ENCODE peak calls at places on chromosomes 12 and 14, in four cellular contexts. M is NT2/D1, L is trophoblast cell, E is mesenchymal stem cell. C is an unnamed sample.

GRCh38 chr12:71415336-71416231 is 24.0 kb upstream of the LGR5 start:
- DNase-seq in M (peak; percentile 58), L (peak; percentile 88), E (peak; percentile 69), C (peak; percentile 89)

GRCh38 chr12:89253483-89253882 is 98.8 kb downstream of the DUSP6 start:
- DNase-seq in M (no peak), L (no peak), E (no peak), C (no peak)

GRCh38 chr14:67428501-67429031 is 16.6 kb upstream of the PLEK2 start:
- DNase-seq in M (no peak), L (peak; percentile 95), E (peak; percentile 57), C (peak; percentile 12)

GRCh38 chr14:93619176-93619793 is 169.0 kb downstream of the PRIMA1 start:
- DNase-seq in M (no peak), L (peak; percentile 70), E (peak; percentile 44), C (peak; percentile 58)

GRCh38 chr12:105978686-105979085 is 160.1 kb downstream of the NUAK1 start:
- DNase-seq in M (no peak), L (no peak), E (peak; percentile 43), C (no peak)

GRCh38 chr14:64757601-64758000 is 53.4 kb downstream of the PLEKHG3 start:
- DNase-seq in M (no peak), L (no peak), E (no peak), C (no peak)

GRCh38 chr12:63415357-63415756 is 252.9 kb downstream of the DPY19L2 start:
- DNase-seq in M (no peak), L (no peak), E (no peak), C (no peak)

GRCh38 chr12:9065607-9065856 is 50.2 kb downstream of the A2M start:
- DNase-seq in M (no peak), L (no peak), E (peak; percentile 2), C (no peak)

GRCh38 chr12:122018937-122019336 is 2.7 kb upstream of the BCL7A start:
- DNase-seq in M (no peak), L (no peak), E (no peak), C (no peak)

GRCh38 chr12:131085816-131086591 is 132.3 kb downstream of the ADGRD1 start:
- DNase-seq in M (no peak), L (no peak), E (no peak), C (no peak)

GRCh38 chr14:100658514-100658886 is 68.2 kb upstream of the DLK1 start:
- DNase-seq in M (no peak), L (no peak), E (no peak), C (no peak)

GRCh38 chr14:37668646-37669045 is 73.2 kb downstream of the TTC6 start:
- DNase-seq in M (no peak), L (peak; percentile 38), E (peak; percentile 93), C (peak; percentile 45)

GRCh38 chr12:105067511-105068031 is 16.7 kb downstream of the ALDH1L2 start:
- DNase-seq in M (no peak), L (no peak), E (no peak), C (peak; percentile 46)

GRCh38 chr14:53596845-53597525 is 359.6 kb downstream of the BMP4 start:
- DNase-seq in M (no peak), L (no peak), E (peak; percentile 40), C (no peak)

GRCh38 chr12:105214670-105215375 is 21.2 kb downstream of the APPL2 start:
- DNase-seq in M (no peak), L (peak; percentile 92), E (peak; percentile 46), C (peak; percentile 34)

GRCh38 chr12:46667547-46667946 is 158.2 kb downstream of the SLC38A4 start:
- DNase-seq in M (no peak), L (no peak), E (no peak), C (no peak)

GRCh38 chr12:56990648-56991318 is 15.6 kb downstream of the ZBTB39 start:
- DNase-seq in M (no peak), L (peak; percentile 69), E (no peak), C (no peak)

DNA sequence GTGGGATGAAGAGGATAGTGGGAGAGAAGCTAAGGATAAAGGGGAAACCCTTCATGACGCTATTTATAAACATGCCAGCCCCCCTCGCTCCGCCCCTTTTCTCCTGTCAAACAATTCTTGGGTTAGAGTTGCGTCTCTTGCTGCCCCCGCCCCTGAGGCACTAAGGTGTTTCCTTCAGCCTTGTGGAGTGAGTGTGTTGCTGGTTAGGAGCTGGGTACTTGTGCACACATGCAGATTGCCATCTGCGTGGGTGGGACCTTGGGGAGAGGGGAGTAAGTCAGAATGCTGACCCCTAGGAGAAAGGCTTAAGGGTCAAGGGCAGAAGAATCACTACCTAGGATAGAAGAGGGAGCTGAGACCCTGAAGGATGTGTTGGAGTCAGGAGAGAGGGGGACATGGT is 5.4 kb downstream of the FOXJ2 start:
- DNase-seq in M (no peak), L (no peak), E (no peak), C (no peak)
- H3K4me3 ChIP-seq in M (peak overlapping the region; percentile 29), L (no peak overlapping the region), E (no peak overlapping the region), C (no peak overlapping the region)

DNA sequence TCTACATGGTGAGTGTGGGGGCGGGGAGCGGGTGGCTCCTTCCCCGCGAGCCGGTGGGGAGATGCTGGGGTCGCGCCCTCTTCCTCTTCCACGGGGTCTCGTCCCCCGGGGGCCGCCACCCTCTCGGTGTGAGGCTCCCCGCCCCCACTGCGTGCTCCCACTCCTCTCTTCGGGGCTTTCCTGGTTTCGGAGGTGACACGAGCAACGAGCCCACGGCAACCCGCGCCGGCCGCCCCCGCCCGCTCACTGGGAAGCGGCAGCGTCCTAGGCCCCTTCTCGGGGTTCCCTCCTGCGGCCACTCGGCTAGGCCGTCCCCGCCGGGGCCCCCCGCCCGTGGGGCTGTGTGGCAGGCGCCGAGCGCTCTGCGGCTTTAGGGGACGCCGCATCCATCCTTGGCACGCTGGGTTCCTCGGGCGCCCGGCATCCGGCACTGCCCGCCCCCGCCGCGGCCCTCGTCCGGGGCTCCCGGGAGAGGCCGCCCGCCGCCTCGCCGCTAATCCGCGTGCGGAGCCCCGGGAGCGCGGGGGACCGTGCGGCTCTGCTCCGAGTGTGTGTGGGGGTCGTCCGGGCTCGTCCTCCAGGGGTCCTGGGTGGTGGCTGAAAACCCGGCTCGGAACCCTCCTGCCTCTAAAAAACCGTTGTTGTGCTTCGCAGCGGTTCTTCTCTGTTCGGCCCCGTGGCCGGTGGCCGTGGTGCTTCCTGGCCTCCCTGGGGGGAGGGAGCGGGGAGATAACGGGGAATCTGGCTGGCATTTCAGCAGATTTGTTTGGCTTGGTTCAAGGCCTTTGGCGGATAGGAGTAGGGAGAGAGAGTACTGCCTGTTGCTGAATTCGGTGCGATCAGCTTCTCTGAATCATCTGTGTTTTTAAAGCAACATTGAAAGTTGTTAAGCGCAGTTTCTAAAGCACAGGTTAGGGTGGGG is 998 bp downstream of the PCNX1 start:
- DNase-seq in M (peak; percentile 55), L (peak; percentile 47), E (peak; percentile 64), C (peak; percentile 77)
- H3K9ac ChIP-seq in M (peak overlapping the region; percentile 91), L (peak overlapping the region; percentile 76), E (peak overlapping the region; percentile 92), C (peak overlapping the region; percentile 95)

GRCh38 chr14:21703357-21704339 is 30.0 kb upstream of the OR4E1 start:
- DNase-seq in M (no peak), L (no peak), E (peak; percentile 50), C (no peak)
- H3K27me3 ChIP-seq in M (no peaks in the 10 kb centered on the region), L (no peaks in the 10 kb centered on the region), E (no peaks in the 10 kb centered on the region), C (no peaks in the 10 kb centered on the region)

DNA sequence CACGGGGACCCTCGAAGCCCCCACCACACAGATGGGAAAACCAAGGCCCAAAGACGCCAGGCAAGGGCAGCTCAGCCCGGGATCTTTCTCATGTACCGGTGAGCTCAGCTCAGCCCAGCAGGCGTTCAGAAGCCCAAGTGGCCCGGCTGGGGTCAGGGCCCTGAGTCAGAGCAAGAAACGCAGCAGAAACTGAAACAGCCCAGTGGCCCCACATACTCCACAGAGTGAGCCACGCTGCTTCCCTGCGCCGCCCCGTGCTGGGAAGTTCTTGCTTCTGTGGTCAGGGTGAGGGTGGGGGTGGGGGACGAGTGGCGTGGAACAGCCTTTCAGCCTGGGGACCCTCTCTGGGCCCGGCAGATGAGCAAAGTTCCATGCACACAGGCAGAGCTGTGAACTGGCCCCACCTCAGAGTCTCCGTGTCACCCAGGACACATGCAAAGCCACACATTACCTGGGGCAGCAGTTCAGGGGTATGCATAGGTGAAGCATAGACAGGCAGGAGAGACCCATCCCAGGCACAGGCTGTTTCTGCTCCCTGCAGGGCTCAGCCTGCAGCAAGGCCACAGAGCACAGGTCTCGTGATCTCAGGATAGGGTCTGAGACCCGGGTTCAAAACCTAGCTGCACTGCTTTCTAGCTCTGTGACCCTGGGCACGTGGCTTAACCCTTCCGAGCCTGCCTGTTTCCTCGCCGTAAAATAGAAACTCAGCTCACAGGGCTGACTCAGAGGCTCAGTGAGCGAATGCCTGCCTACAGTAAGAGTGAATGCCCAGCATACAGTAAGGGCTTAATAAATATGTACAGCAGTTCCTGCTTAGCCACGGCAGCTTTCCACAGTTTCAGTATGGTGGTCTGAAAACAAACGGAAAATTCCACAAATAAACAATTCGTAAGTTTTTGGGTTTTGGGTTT is 21.6 kb downstream of the NCOR2 start:
- DNase-seq in M (no peak), L (peak; percentile 34), E (peak; percentile 98), C (no peak)
- H3K4me3 ChIP-seq in M (no peak overlapping the region), L (no peak overlapping the region), E (no peak overlapping the region), C (peak overlapping the region; percentile 39)

DNA sequence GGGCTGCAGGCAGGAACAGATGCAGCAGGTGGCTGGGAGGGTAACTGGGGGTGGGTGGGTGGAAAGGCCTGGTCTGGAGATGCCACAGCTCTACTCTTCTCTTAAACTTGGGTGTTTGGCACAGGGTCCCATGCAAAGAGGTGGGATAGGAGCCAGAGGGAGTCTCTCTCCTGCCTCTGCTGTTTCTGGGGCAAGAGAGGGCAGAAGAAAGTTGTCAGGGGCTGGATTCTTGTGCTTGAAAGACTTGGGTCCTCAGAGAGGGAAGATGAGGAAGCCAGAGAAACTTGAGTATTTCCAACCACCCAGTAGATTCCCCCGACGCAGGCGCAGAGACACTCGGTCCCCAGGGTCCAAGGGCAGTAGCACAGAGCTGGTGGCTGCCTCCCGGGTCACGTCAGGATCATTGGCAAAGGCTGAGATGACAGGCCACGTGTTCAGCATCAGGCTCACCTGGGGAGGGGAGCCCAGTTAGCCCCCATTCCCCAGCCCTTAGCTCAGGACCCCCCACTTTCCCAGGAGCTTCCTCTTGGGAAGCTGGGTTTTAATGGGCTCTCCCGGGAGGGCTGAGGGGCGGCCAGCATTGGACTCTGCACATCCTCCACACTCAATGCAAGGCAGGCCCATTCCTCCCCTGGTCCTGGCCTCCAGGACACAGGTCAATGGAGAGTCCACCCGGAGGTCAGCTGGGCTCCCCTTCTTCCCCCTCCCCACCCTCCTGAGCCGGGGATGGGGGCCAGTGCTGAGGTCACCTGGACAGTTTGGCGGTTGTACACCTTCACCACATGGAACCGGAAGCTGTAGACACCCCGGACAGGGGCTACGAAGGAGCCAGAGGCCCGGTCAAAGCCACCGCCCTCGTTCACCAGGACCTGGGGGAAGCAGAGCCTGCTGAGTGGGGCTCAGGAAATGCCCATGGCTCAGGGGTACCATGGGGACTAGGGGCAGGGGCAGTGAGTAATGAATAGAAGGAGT is 1.6 kb downstream of the CBLN3 start:
- DNase-seq in M (no peak), L (no peak), E (no peak), C (no peak)
- H3K9ac ChIP-seq in M (no peak overlapping the region), L (no peak overlapping the region), E (no peak overlapping the region), C (no peak overlapping the region)

DNA sequence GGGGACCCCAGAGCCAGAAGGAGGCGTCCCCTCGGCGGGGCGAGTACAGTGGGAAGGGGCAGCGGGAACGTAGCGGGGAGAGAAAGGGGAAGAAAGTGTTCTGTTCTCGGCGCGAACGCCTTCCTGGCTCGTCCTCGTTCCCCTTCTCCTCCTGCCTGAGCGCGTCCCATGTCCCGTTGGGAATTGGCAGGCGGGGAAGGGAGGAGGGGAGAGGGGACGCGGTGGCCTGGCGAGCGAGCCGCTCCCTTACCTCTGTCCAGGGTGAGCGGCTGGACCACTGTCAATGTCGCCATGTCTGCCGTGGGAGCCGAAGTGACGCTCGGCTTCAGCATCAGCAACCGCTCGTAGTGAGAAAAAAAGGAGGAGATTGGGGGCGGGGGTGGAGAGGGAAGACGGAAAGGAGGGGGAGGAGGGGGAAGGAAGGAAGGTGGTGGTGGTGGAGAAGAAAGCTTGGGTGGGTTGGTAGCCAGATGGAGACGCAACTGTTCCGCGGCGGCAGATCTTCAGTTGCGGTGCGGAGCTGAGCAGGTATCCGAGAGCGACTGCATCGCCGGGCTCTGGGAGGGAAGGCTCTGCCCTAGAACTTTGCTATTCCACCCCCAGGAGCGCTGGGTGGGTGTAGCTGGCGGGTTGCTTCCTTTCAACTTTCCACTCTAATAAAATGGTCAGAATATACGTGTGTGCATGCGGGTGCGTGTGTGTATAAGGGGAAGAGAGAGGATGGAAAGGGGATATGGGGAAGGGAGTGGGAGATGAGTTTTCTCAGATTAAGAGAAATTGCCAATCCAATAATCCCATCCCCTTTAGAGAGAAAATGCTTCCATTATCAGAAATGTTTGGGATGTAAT is at the start of gene LIN7A:
- DNase-seq in M (peak; percentile 23), L (peak; percentile 15), E (peak; percentile 57), C (peak; percentile 71)
- H3K27me3 ChIP-seq in M (peaks cover 32% of the 10 kb centered on the region), L (peaks cover 3% of the 10 kb centered on the region), E (no peaks in the 10 kb centered on the region), C (no peaks in the 10 kb centered on the region)